ENCODE peak calls at places on chromosomes 13 and 19, in four cellular contexts. P, L, Z and X are unnamed samples.

GRCh38 chr19:14507704-14508246 is 10.4 kb downstream of the DNAJB1 start:
- DNase-seq in P (peak; percentile 42), L (no peak), Z (no peak), X (peak; percentile 86)

GRCh38 chr13:113649212-113649611 is 8.8 kb downstream of the ATP4B start:
- DNase-seq in P (no peak), L (no peak), Z (peak; percentile 19), X (no peak)

GRCh38 chr19:9916719-9917118 is 19.6 kb downstream of the OLFM2 start:
- DNase-seq in P (no peak), L (no peak), Z (no peak), X (no peak)

GRCh38 chr19:2014731-2015610 is 543 bp downstream of the BTBD2 start:
- DNase-seq in P (no peak), L (peak; percentile 68), Z (peak; percentile 64), X (peak; percentile 16)

GRCh38 chr19:21707065-21707464 is 60.3 kb downstream of the ZNF100 start:
- DNase-seq in P (no peak), L (no peak), Z (no peak), X (no peak)

GRCh38 chr19:42201489-42202289 is 15.8 kb downstream of the DEDD2 start:
- DNase-seq in P (no peak), L (peak; percentile 70), Z (no peak), X (no peak)

GRCh38 chr13:91609353-91609752 is 210.9 kb downstream of the GPC5 start:
- DNase-seq in P (no peak), L (no peak), Z (no peak), X (no peak)

GRCh38 chr19:42388851-42389489 is 1.1 kb downstream of the CNFN start:
- DNase-seq in P (no peak), L (no peak), Z (no peak), X (no peak)

GRCh38 chr13:34070006-34070405 is 252.1 kb downstream of the RFC3 start:
- DNase-seq in P (no peak), L (no peak), Z (no peak), X (peak; percentile 68)

DNA sequence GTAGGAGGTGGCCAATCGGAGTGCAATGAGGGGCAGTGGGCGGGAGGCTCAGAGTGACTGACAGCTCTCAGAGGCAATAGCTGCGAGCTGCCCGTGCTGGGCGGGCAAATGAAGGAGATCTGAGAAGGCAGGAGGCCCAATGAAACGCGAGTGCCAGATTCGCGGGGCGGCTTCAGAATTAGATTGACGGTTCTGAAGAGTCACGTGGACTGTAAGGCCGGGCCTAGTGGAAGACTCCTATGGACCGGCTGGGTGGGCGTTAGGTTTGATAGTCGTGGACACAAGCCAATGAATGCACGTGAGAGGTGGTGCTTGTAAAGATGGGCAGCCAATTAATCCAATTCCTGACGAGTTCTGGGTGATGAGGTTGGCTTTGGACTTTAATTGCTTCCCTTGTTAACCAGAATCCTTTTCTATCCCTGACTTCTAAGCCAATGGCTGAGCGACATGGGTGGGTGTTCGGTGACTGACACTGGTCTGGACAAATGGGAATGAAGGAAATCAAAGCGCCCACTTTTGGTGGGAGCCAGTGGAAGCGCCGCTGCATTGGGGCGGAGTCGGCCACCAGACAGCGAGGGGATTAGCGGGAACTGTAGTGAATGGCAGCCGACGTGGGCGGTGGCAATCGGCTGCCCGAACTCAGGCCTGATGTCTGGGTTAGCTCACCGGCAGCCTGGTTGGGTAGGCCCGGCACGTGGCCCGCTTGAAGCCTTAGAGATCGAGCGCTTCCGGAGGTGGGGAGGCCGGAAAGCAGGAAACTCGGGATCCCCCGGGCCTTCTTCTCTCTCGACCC is 524 bp upstream of the KHSRP start:
- DNase-seq in P (peak; percentile 100), L (peak; percentile 100), Z (peak; percentile 100), X (peak; percentile 100)
- H3K4me3 ChIP-seq in P (peak overlapping the region; percentile 16), L (peak overlapping the region; percentile 61), Z (peak overlapping the region; percentile 12), X (peak overlapping the region; percentile 17)

DNA sequence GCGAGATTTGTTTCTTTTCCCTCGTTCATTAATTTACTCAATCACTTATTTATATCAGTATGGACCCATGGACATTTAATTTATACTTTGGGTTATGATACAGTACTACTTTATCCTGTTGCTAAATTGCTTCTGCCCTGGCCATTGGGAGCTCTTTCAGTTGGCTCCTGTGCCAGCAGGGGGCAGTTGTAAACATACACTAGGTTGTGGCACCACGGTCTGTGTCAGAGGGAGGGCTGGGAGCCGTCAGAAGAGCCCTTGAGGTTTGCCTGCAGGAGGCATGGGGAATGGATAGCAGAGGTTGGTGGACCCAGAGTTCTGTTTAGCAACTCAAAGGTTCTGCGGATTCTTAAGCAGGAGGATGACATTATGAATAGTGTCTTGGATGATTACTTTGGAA is 94.3 kb downstream of the ERCC5 start:
- DNase-seq in P (no peak), L (no peak), Z (no peak), X (no peak)
- TF ChIP-seq CTCF in P (peak; percentile 3), L (no peak), Z (no peak), X (no peak)

GRCh38 chr13:50676602-50677001 is 166.9 kb downstream of the DLEU7 start:
- DNase-seq in P (peak; percentile 31), L (no peak), Z (no peak), X (peak; percentile 80)
- H3K4me3 ChIP-seq in P (no peak overlapping the region), L (no peak overlapping the region), Z (no peak overlapping the region), X (no peak overlapping the region)

GRCh38 chr19:20365146-20365545 is 198.1 kb downstream of the ZNF486 start:
- DNase-seq in P (no peak), L (no peak), Z (no peak), X (no peak)

GRCh38 chr19:20357921-20358320 is 190.9 kb downstream of the ZNF486 start:
- DNase-seq in P (no peak), L (no peak), Z (no peak), X (no peak)

GRCh38 chr19:20359933-20360720 is 193.1 kb downstream of the ZNF486 start:
- DNase-seq in P (no peak), L (no peak), Z (no peak), X (peak; percentile 24)
- TF ChIP-seq CTCF in P (no peak), L (no peak), Z (no peak), X (no peak)